ENCODE peak calls at places on chromosomes 16 and 17, in six cellular contexts. E, D, R, A, Z and J are unnamed samples.

GRCh38 chr17:45132302-45132568 is at the start of gene PLCD3:
- ATAC-seq in D (peak), A (no peak), E (no peak), Z (no peak), R (peak), J (no peak)

GRCh38 chr16:85227924-85228462 is 115.7 kb upstream of the CIBAR2 start:
- ATAC-seq in D (no peak), A (peak), Z (no peak), R (no peak), E (peak), J (no peak)

GRCh38 chr17:6551909-6552768 is 4.2 kb downstream of the PITPNM3 start:
- ATAC-seq in D (no peak), Z (no peak), A (no peak), R (no peak), E (peak), J (peak)

GRCh38 chr16:67345401-67345800 is 18.8 kb downstream of the LRRC36 start:
- ATAC-seq in D (no peak), A (no peak), R (no peak), Z (no peak), E (peak), J (no peak)

GRCh38 chr17:68707032-68707431 is 105.9 kb upstream of the FAM20A start:
- ATAC-seq in E (no peak), Z (peak), R (no peak), A (no peak), D (no peak), J (peak)

GRCh38 chr16:64092284-64092683 is 1029.6 kb downstream of the CDH11 start:
- ATAC-seq in R (no peak), E (no peak), D (no peak), Z (no peak), A (no peak), J (peak)

GRCh38 chr17:42288078-42288984 is at the start of gene STAT5A:
- ATAC-seq in A (peak), R (peak), E (peak), Z (peak), D (peak), J (peak)

GRCh38 chr17:73552300-73553088 is 91.8 kb downstream of the SDK2 start:
- ATAC-seq in D (no peak), Z (no peak), E (no peak), R (no peak), A (no peak), J (no peak)

GRCh38 chr17:44655983-44656700 is at the start of gene MEIOC:
- ATAC-seq in Z (no peak), R (peak), E (peak), A (no peak), D (peak), J (no peak)

GRCh38 chr17:17439971-17440843 is 36.6 kb upstream of the MED9 start:
- ATAC-seq in A (peak), E (peak), D (peak), Z (no peak), R (peak), J (peak)

GRCh38 chr16:35745191-35745590 is 2285.8 kb downstream of the TP53TG3F start:
- ATAC-seq in E (no peak), A (no peak), Z (no peak), D (no peak), R (no peak), J (no peak)

GRCh38 chr16:15041260-15042011 is 14.4 kb downstream of the NTAN1 start:
- ATAC-seq in Z (peak), E (peak), A (peak), D (no peak), R (no peak), J (peak)

GRCh38 chr17:80819422-80820164 is 172.0 kb upstream of the CHMP6 start:
- ATAC-seq in E (no peak), D (peak), R (peak), A (no peak), Z (no peak), J (no peak)

GRCh38 chr17:81817758-81818147 is 13.8 kb downstream of the GCGR start:
- ATAC-seq in Z (no peak), D (no peak), A (no peak), E (no peak), R (no peak), J (no peak)

GRCh38 chr17:41580651-41581365 is 5.9 kb downstream of the KRT14 start:
- ATAC-seq in R (no peak), Z (no peak), E (no peak), A (no peak), D (no peak), J (peak)

GRCh38 chr17:47239663-47240374 is 13.8 kb upstream of the ITGB3 start:
- ATAC-seq in E (peak), D (no peak), Z (peak), R (no peak), A (peak), J (peak)

GRCh38 chr16:65373095-65373494 is 251.2 kb upstream of the CDH11 start:
- ATAC-seq in Z (no peak), A (no peak), E (no peak), D (no peak), R (no peak), J (no peak)

GRCh38 chr17:69961488-69962145 is 113.4 kb upstream of the KCNJ16 start:
- ATAC-seq in D (no peak), Z (peak), A (peak), E (peak), R (no peak), J (no peak)

GRCh38 chr16:81837312-81837748 is 58.2 kb downstream of the PLCG2 start:
- ATAC-seq in R (no peak), A (no peak), D (no peak), E (no peak), Z (no peak), J (no peak)

GRCh38 chr16:19883296-19883951 is 1.2 kb downstream of the GPRC5B start:
- ATAC-seq in D (peak), R (no peak), A (peak), E (peak), Z (peak), J (no peak)

GRCh38 chr16:72987480-72987901 is 60.4 kb downstream of the ZFHX3 start:
- ATAC-seq in D (no peak), E (no peak), Z (no peak), A (no peak), R (no peak), J (peak)

GRCh38 chr17:2262146-2262587 is 41.4 kb downstream of the SMG6 start:
- ATAC-seq in D (no peak), Z (no peak), E (peak), R (no peak), A (peak), J (peak)